ENCODE peak calls at places on chromosomes 5 and 9, in five cellular contexts. P is SK-N-SH, N is K562, V is HepG2, D is GM12878. E is an unnamed sample.

GRCh38 chr5:72386639-72387038 is 66.5 kb downstream of the PTCD2 start:
- DNase-seq in P (no peak), N (no peak), V (no peak), D (no peak), E (peak; percentile 45)

GRCh38 chr9:18721267-18722079 is 247.5 kb downstream of the ADAMTSL1 start:
- DNase-seq in P (no peak), N (no peak), V (no peak), D (no peak), E (no peak)

GRCh38 chr5:128201065-128201926 is 117.7 kb downstream of the SLC12A2 start:
- DNase-seq in P (peak; percentile 82), N (peak; percentile 74), V (peak; percentile 23), D (no peak), E (peak; percentile 50)

GRCh38 chr5:80308526-80308925 is 11.3 kb upstream of the SPZ1 start:
- DNase-seq in P (no peak), N (no peak), V (no peak), D (no peak), E (no peak)

GRCh38 chr5:143120460-143121134 is 282.9 kb downstream of the NR3C1 start:
- DNase-seq in P (no peak), N (no peak), V (no peak), D (no peak), E (no peak)

GRCh38 chr9:6209966-6210365 is 5.6 kb upstream of the IL33 start:
- DNase-seq in P (no peak), N (no peak), V (no peak), D (no peak), E (no peak)

GRCh38 chr9:98930792-98931191 is 12.9 kb upstream of the COL15A1 start:
- DNase-seq in P (no peak), N (no peak), V (no peak), D (no peak), E (no peak)

GRCh38 chr5:916441-917293 is 24.0 kb downstream of the TRIP13 start:
- DNase-seq in P (no peak), N (peak; percentile 37), V (no peak), D (no peak), E (no peak)

GRCh38 chr5:151931260-151931659 is 6.6 kb upstream of the GLRA1 start:
- DNase-seq in P (no peak), N (no peak), V (no peak), D (no peak), E (no peak)

GRCh38 chr9:135249711-135250110 is 162.2 kb downstream of the OLFM1 start:
- DNase-seq in P (no peak), N (no peak), V (no peak), D (no peak), E (no peak)

GRCh38 chr9:132977626-132978450 is 656 bp upstream of the GFI1B start:
- DNase-seq in P (peak; percentile 82), N (peak; percentile 80), V (peak; percentile 76), D (no peak), E (no peak)

GRCh38 chr9:109468927-109469326 is 29.2 kb downstream of the PTPN3 start:
- DNase-seq in P (no peak), N (no peak), V (no peak), D (no peak), E (no peak)

DNA sequence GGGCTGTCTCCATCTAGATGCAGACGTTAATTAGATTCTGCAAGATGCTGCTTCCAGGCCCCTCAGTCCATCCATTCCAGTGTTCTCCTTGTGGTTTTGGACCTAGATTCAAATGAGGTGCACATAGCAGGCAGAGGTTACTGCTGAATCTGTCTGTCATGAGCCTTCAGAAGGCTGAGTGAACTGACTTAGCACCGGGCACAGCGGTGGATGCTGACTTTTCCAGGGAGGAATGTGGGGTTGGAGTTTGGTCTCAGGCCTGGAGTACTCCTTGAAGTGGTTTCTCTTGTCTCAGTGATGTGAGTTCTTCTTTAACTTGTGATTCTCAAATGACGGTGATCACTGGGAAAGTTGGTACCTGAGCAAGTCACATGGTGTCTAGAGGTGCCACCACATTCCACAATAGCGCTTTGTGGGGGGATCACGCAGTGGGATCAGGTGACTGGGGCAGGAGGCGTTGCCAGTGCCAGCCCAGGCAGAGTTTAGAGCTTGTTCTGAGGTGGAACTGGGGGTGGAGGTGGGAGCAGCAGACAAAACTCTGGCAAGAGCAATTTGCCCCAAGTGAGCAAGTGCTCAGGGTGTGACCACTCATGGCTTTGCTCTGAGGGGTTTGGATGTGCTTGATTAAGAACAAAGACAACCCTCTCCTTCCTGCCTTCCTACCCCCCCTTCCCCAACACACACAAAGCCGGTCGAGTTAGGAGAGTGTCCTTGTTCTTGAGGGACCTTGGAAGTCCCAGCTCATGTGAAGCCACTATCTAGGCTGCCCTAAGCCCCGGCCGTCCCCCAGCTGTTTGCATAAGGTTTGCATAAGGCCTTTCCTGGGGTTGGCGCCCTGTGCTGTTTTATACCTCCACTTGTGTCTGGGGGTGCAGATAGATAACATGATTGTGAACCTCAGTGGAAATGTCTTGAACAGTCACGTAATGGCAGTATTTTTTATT is 25.1 kb downstream of the JADE2 start:
- DNase-seq in P (no peak), N (no peak), V (no peak), D (no peak), E (no peak)
- TF ChIP-seq GABPA in P (no peak), N (no peak), V (no peak), D (no peak), E (no peak)

GRCh38 chr9:128923493-128923883 is 2.7 kb downstream of the PHYHD1 start:
- DNase-seq in P (no peak), N (no peak), V (no peak), D (no peak), E (no peak)

GRCh38 chr9:128927731-128928411 is 7.1 kb downstream of the PHYHD1 start:
- DNase-seq in P (peak; percentile 85), N (peak; percentile 72), V (no peak), D (peak; percentile 9), E (peak; percentile 44)

GRCh38 chr9:128929560-128929959 is 8.8 kb downstream of the PHYHD1 start:
- DNase-seq in P (no peak), N (no peak), V (no peak), D (no peak), E (no peak)

GRCh38 chr9:128933731-128934130 is 12.9 kb downstream of the PHYHD1 start:
- DNase-seq in P (no peak), N (no peak), V (no peak), D (no peak), E (no peak)

DNA sequence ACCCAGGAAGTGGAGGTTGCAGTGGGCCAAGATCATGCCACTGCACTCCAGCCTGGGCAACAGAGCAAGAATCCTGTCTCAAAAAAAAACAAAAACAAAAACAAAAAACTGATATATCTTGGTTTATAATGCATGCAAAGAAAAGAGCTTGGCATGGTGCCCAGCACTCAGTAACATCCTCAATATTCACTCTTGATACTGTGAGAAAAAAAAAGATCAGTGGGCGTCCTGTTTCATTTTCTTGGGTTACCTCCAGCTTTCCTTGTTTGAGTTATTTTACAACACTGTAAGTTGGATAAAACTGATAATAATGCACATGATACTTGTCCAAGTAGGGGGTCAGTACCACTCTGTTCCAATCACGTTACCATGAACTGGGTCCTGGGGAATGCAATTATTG is 7.8 kb downstream of the PHYHD1 start:
- DNase-seq in P (no peak), N (no peak), V (no peak), D (no peak), E (no peak)
- TF ChIP-seq REST in P (no peak), N (no peak), V (no peak), D (no peak), E (no peak)

GRCh38 chr5:124274949-124275348 is 471.5 kb downstream of the ZNF608 start:
- DNase-seq in P (no peak), N (no peak), V (no peak), D (no peak), E (no peak)
- TF ChIP-seq GABPA in P (no peak), N (no peak), V (no peak), D (no peak), E (no peak)

GRCh38 chr5:123350744-123351143 is 72.5 kb downstream of the CEP120 start:
- DNase-seq in P (no peak), N (no peak), V (no peak), D (no peak), E (no peak)

GRCh38 chr5:123340928-123341327 is 82.3 kb downstream of the CEP120 start:
- DNase-seq in P (peak; percentile 1), N (no peak), V (no peak), D (no peak), E (no peak)

GRCh38 chr5:123344819-123345426 is 78.3 kb downstream of the CEP120 start:
- DNase-seq in P (peak; percentile 12), N (no peak), V (peak; percentile 15), D (no peak), E (no peak)
- TF ChIP-seq REST in P (no peak), N (no peak), V (no peak), D (no peak), E (no peak)

GRCh38 chr5:93092349-93093105 is 488.5 kb downstream of the NR2F1-AS1 start:
- DNase-seq in P (no peak), N (no peak), V (no peak), D (no peak), E (no peak)

GRCh38 chr5:93087326-93087725 is 493.7 kb downstream of the NR2F1-AS1 start:
- DNase-seq in P (no peak), N (no peak), V (no peak), D (no peak), E (no peak)

GRCh38 chr5:93088997-93089396 is 492.0 kb downstream of the NR2F1-AS1 start:
- DNase-seq in P (no peak), N (no peak), V (no peak), D (no peak), E (no peak)

GRCh38 chr5:93090698-93091097 is 490.3 kb downstream of the NR2F1-AS1 start:
- DNase-seq in P (no peak), N (no peak), V (peak; percentile 3), D (no peak), E (no peak)

DNA sequence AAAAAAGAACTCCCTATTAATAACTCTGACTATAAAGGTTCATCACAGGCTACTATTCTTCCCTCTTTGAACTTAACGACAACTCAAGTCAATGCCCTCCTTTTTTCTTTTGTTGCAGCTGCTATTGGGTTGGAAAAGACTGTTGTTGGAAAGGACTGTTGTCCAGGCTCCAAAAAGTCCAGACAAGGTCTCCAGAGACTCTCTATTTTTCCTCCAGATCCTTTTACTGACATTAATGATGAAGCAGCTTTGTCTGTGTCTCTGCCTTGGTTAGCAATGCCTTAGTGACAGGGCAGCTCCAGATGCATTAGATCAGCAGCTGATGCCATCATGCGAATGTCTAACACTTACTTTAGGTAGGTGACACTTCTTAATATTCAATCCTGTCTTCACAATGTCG is 492.5 kb downstream of the NR2F1-AS1 start:
- DNase-seq in P (no peak), N (no peak), V (no peak), D (no peak), E (no peak)
- TF ChIP-seq GABPA in P (no peak), N (no peak), V (no peak), D (no peak), E (no peak)

DNA sequence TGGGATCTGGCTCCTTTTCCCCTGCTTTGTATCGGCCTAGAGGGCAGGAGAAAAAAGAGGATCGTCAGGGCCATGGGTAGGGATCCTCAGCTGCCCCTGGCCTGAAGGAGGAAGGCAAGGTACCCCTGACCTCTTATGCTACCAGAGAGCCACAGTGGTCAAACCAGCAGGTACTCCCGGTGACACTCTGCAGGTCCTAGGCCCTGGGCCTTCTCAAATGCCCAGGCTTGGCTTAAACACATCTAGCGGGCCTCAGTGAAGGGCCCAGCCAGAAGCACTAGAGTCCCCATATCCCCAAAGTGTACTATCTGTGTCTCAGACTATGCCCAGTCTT is 3.5 kb downstream of the IRF1 start:
- DNase-seq in P (no peak), N (no peak), V (no peak), D (no peak), E (no peak)
- TF ChIP-seq REST in P (no peak), N (no peak), V (no peak), D (no peak), E (no peak)